ENCODE peak calls at places on chromosomes 6 and 20, in four cellular contexts. X is thoracic aorta, I is body of pancreas, R is ovary. Q is an unnamed sample.

GRCh38 chr6:43070028-43070632 is 6.0 kb upstream of the PTK7 start:
- DNase-seq in X (no peak), I (no peak), R (no peak), Q (no peak)

GRCh38 chr6:33592595-33593413 is 12.7 kb upstream of the BAK1 start:
- DNase-seq in X (no peak), I (no peak), R (no peak), Q (no peak)

GRCh38 chr20:32535953-32536823 is 48.9 kb downstream of the NOL4L start:
- DNase-seq in R (peak; percentile 44), I (peak; percentile 76), X (no peak), Q (no peak)

GRCh38 chr6:44678252-44678935 is 290.9 kb downstream of the CDC5L start:
- DNase-seq in X (no peak), I (no peak), R (no peak), Q (no peak)

GRCh38 chr6:126268087-126268486 is 71.8 kb upstream of the CENPW start:
- DNase-seq in R (no peak), I (no peak), X (no peak), Q (no peak)

GRCh38 chr20:40953856-40954255 is 74.8 kb upstream of the TOP1 start:
- DNase-seq in X (no peak), I (no peak), R (no peak), Q (no peak)

GRCh38 chr6:161327360-161327953 is 53.6 kb upstream of the AGPAT4 start:
- DNase-seq in X (no peak), I (no peak), R (no peak), Q (no peak)

GRCh38 chr6:135362124-135362523 is 135.4 kb downstream of the AHI1 start:
- DNase-seq in R (no peak), I (no peak), X (no peak), Q (no peak)

GRCh38 chr20:5173763-5174162 is 47.0 kb downstream of the CDS2 start:
- DNase-seq in X (no peak), R (no peak), I (no peak), Q (no peak)

GRCh38 chr6:143538374-143538773 is 26.9 kb upstream of the FUCA2 start:
- DNase-seq in R (no peak), I (no peak), X (no peak), Q (no peak)

GRCh38 chr6:97473979-97474378 is 191.0 kb upstream of the MMS22L start:
- DNase-seq in I (no peak), X (no peak), R (no peak), Q (no peak)

GRCh38 chr6:133179483-133179882 is 61.7 kb upstream of the EYA4 start:
- DNase-seq in R (no peak), I (no peak), X (no peak), Q (no peak)

GRCh38 chr20:13478366-13478765 is 160.4 kb downstream of the TASP1 start:
- DNase-seq in R (no peak), X (no peak), I (no peak), Q (no peak)

GRCh38 chr20:1357921-1358671 is 29.2 kb upstream of the SDCBP2 start:
- DNase-seq in I (no peak), X (no peak), R (no peak), Q (no peak)

GRCh38 chr6:168280899-168281245 is 38.7 kb downstream of the DACT2 start:
- DNase-seq in X (no peak), R (no peak), I (no peak), Q (no peak)

GRCh38 chr6:77535172-77535571 is 71.9 kb upstream of the HTR1B start:
- DNase-seq in I (no peak), X (no peak), R (no peak), Q (no peak)

GRCh38 chr6:79665725-79666551 is 34.8 kb downstream of the SH3BGRL2 start:
- DNase-seq in X (no peak), R (no peak), I (no peak), Q (no peak)

GRCh38 chr6:5996701-5997419 is 9.9 kb downstream of the NRN1 start:
- DNase-seq in I (no peak), X (no peak), R (no peak), Q (no peak)

GRCh38 chr20:45020236-45020886 is 54.0 kb downstream of the STK4 start:
- DNase-seq in R (no peak), I (peak; percentile 8), X (no peak), Q (no peak)

GRCh38 chr6:143158113-143158581 is 97.5 kb downstream of the AIG1 start:
- DNase-seq in I (no peak), X (no peak), R (no peak), Q (no peak)

GRCh38 chr6:30875244-30876038 is 8.9 kb upstream of the DDR1 start:
- DNase-seq in I (no peak), X (no peak), R (no peak), Q (no peak)

GRCh38 chr6:25278557-25278913 is 639 bp upstream of the CARMIL1 start:
- DNase-seq in R (no peak), I (no peak), X (no peak), Q (no peak)

GRCh38 chr20:14915356-14915755 is 577.9 kb upstream of the FLRT3 start:
- DNase-seq in R (no peak), X (no peak), I (no peak), Q (no peak)

GRCh38 chr6:139904158-139904533 is 529.7 kb upstream of the CITED2 start:
- DNase-seq in R (no peak), I (no peak), X (no peak), Q (no peak)

GRCh38 chr6:106037060-106037459 is 49.1 kb upstream of the PRDM1 start:
- DNase-seq in I (no peak), R (no peak), X (no peak), Q (no peak)

GRCh38 chr6:145336119-145336518 is 399.2 kb downstream of the EPM2A start:
- DNase-seq in R (no peak), X (no peak), I (no peak), Q (no peak)

GRCh38 chr6:88633782-88634181 is 329.6 kb downstream of the RNGTT start:
- DNase-seq in R (no peak), I (no peak), X (no peak), Q (no peak)

GRCh38 chr6:47495954-47496545 is 18.5 kb downstream of the CD2AP start:
- DNase-seq in R (no peak), X (no peak), I (no peak), Q (no peak)

GRCh38 chr6:31691078-31691463 is 10.2 kb upstream of the LY6G5C start:
- DNase-seq in I (no peak), R (no peak), X (no peak), Q (no peak)

GRCh38 chr20:24708411-24709295 is 239.2 kb downstream of the SYNDIG1 start:
- DNase-seq in X (no peak), I (no peak), R (no peak), Q (no peak)

GRCh38 chr6:134640975-134641429 is 308.9 kb downstream of the ALDH8A1 start:
- DNase-seq in X (peak; percentile 41), I (peak; percentile 90), R (peak; percentile 77), Q (peak; percentile 93)

GRCh38 chr6:169097336-169098052 is 156.2 kb downstream of the THBS2 start:
- DNase-seq in I (no peak), R (no peak), X (no peak), Q (no peak)

GRCh38 chr6:46652232-46652602 is 401 bp downstream of the CYP39A1 start:
- DNase-seq in X (no peak), I (no peak), R (no peak), Q (no peak)

GRCh38 chr6:166940643-166941068 is 15.7 kb downstream of the RNASET2 start:
- DNase-seq in X (no peak), I (no peak), R (no peak), Q (no peak)

GRCh38 chr20:51287628-51288413 is 254.7 kb downstream of the NFATC2 start:
- DNase-seq in R (no peak), I (no peak), X (no peak), Q (no peak)

GRCh38 chr20:46826343-46826984 is 68.2 kb upstream of the EYA2 start:
- DNase-seq in I (no peak), X (no peak), R (no peak), Q (no peak)

GRCh38 chr6:128455959-128456358 is 64.4 kb downstream of the PTPRK start:
- DNase-seq in R (no peak), I (no peak), X (no peak), Q (no peak)

GRCh38 chr6:37518116-37518515 is 18.4 kb upstream of the CCDC167 start:
- DNase-seq in I (no peak), X (no peak), R (no peak), Q (no peak)
- H3K27ac ChIP-seq in I (no peak overlapping the region), X (no peak overlapping the region), R (no peak overlapping the region), Q (no peak overlapping the region)

GRCh38 chr6:21751608-21752007 is 158.1 kb downstream of the SOX4 start:
- DNase-seq in R (no peak), X (no peak), I (no peak), Q (no peak)
- H3K4me1 ChIP-seq in R (peaks cover 10% of the 10 kb centered on the region), X (peaks cover 32% of the 10 kb centered on the region), I (no peaks in the 10 kb centered on the region), Q (peaks cover 7% of the 10 kb centered on the region)

GRCh38 chr20:53840462-53841000 is 229.9 kb downstream of the BCAS1 start:
- DNase-seq in X (no peak), R (no peak), I (no peak), Q (no peak)

GRCh38 chr20:53839423-53840176 is 230.8 kb downstream of the BCAS1 start:
- DNase-seq in I (peak; percentile 86), X (no peak), R (no peak), Q (peak; percentile 27)

GRCh38 chr20:53842301-53843099 is 227.9 kb downstream of the BCAS1 start:
- DNase-seq in I (no peak), X (no peak), R (no peak), Q (no peak)

GRCh38 chr20:53843645-53844044 is 226.7 kb downstream of the BCAS1 start:
- DNase-seq in X (no peak), I (no peak), R (no peak), Q (no peak)

DNA sequence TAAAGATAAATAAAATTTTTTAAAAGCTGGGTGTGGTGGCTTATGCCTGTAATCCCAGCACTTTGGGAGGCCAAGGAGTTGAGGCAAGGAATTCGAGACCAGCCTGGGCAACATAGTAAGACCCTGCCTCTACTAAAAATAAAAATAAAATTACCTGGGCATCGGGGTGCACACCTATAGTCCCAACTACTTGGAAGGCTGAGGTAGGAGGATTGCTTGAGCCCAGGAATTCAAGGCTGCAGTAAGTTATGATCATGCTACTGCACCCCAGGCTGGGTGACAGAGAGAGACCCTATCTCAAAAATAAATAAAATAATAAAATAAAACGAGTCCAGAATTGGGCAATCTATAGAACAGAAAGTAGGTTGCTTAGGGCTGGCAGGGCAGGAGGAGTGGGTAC is 228.7 kb downstream of the BCAS1 start:
- DNase-seq in I (no peak), R (no peak), X (no peak), Q (no peak)
- H3K27ac ChIP-seq in I (no peak overlapping the region), R (no peak overlapping the region), X (no peak overlapping the region), Q (no peak overlapping the region)

DNA sequence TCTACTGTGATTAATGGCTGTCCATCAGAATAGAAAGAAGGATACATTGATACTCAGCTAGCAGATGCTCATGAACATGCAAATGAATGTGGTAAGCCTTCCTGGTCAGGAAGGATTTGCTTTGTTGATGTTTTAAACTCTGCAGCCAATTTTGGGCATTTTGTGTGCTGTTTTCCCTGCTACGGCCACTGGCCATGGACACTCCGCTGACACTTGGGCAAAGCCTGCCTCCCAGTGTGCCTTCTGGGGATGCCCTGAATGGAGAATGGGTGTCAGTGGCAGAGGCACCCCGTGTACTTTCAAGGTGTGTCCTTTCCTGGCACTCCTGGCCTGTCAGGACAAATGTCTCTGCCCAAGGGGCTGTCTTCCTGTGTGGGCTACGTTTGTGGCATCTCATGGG is 113.1 kb downstream of the SOBP start:
- DNase-seq in R (no peak), I (no peak), X (no peak), Q (no peak)
- H3K4me1 ChIP-seq in R (peaks cover 11% of the 10 kb centered on the region), I (no peaks in the 10 kb centered on the region), X (peaks cover 18% of the 10 kb centered on the region), Q (peaks cover 7% of the 10 kb centered on the region)

Q was measured in ascending aorta.